ENCODE peak calls at places on chromosome 7, in six cellular contexts. M, J, E, N, R and O are unnamed samples.

GRCh38 chr7:138891446-138891810 is 89.8 kb downstream of the KIAA1549 start:
- DNase-seq in M (no peak), J (no peak), E (no peak), N (no peak), R (no peak), O (no peak)

GRCh38 chr7:69823151-69823744 is 225.0 kb downstream of the AUTS2 start:
- DNase-seq in M (no peak), J (no peak), E (no peak), N (no peak), R (no peak), O (no peak)

GRCh38 chr7:79741684-79742083 is 288.2 kb upstream of the MAGI2 start:
- DNase-seq in M (no peak), J (no peak), E (no peak), N (no peak), R (no peak), O (no peak)

GRCh38 chr7:148288592-148289151 is 301.9 kb upstream of the C7orf33 start:
- DNase-seq in M (no peak), J (no peak), E (no peak), N (no peak), R (no peak), O (no peak)

GRCh38 chr7:76408121-76408560 is 1.4 kb downstream of the SSC4D start:
- DNase-seq in M (no peak), J (no peak), E (no peak), N (peak), R (no peak), O (no peak)

GRCh38 chr7:45573636-45574470 is at the start of gene ADCY1:
- DNase-seq in M (peak), J (no peak), E (peak), N (no peak), R (no peak), O (peak)

GRCh38 chr7:44484482-44485313 is 5.8 kb downstream of the NUDCD3 start:
- DNase-seq in M (no peak), J (no peak), E (no peak), N (no peak), R (no peak), O (no peak)

GRCh38 chr7:106041140-106041717 is 70.9 kb downstream of the SYPL1 start:
- DNase-seq in M (no peak), J (no peak), E (peak), N (peak), R (no peak), O (no peak)

GRCh38 chr7:55360486-55360885 is 4.7 kb upstream of the LANCL2 start:
- DNase-seq in M (no peak), J (no peak), E (no peak), N (no peak), R (no peak), O (no peak)

GRCh38 chr7:155306677-155307470 is 9.2 kb downstream of the INSIG1 start:
- DNase-seq in M (no peak), J (no peak), E (no peak), N (no peak), R (no peak), O (no peak)

GRCh38 chr7:111873963-111874693 is 311.8 kb upstream of the IMMP2L start:
- DNase-seq in M (no peak), J (no peak), E (no peak), N (no peak), R (no peak), O (no peak)

GRCh38 chr7:87599336-87599735 is 1.3 kb downstream of the ABCB1 start:
- DNase-seq in M (peak), J (peak), E (no peak), N (peak), R (no peak), O (peak)

GRCh38 chr7:101705327-101705726 is 76.2 kb upstream of the MYL10 start:
- DNase-seq in M (no peak), J (no peak), E (no peak), N (no peak), R (no peak), O (no peak)

GRCh38 chr7:31874631-31875374 is 187.8 kb downstream of the PPP1R17 start:
- DNase-seq in M (no peak), J (no peak), E (no peak), N (no peak), R (no peak), O (no peak)

GRCh38 chr7:45921699-45922519 is 837 bp upstream of the IGFBP3 start:
- DNase-seq in M (no peak), J (no peak), E (peak), N (peak), R (peak), O (no peak)

GRCh38 chr7:100467638-100468373 is 3.7 kb upstream of the SPACDR start:
- DNase-seq in M (no peak), J (no peak), E (peak), N (no peak), R (no peak), O (no peak)

GRCh38 chr7:131052285-131052942 is 275.3 kb upstream of the MKLN1 start:
- DNase-seq in M (no peak), J (no peak), E (no peak), N (no peak), R (no peak), O (no peak)

GRCh38 chr7:35691827-35692307 is 3.1 kb downstream of the HERPUD2 start:
- DNase-seq in M (no peak), J (no peak), E (peak), N (peak), R (no peak), O (no peak)

GRCh38 chr7:107147464-107148214 is 21.2 kb upstream of the HBP1 start:
- DNase-seq in M (no peak), J (no peak), E (peak), N (peak), R (no peak), O (no peak)

GRCh38 chr7:26948617-26949118 is 84.3 kb upstream of the SKAP2 start:
- DNase-seq in M (no peak), J (no peak), E (no peak), N (peak), R (peak), O (no peak)

GRCh38 chr7:28986723-28987122 is 28.6 kb upstream of the TRIL start:
- DNase-seq in M (no peak), J (no peak), E (no peak), N (no peak), R (no peak), O (no peak)

GRCh38 chr7:147646568-147646967 is 944.0 kb upstream of the C7orf33 start:
- DNase-seq in M (no peak), J (no peak), E (no peak), N (no peak), R (no peak), O (no peak)

GRCh38 chr7:3174515-3175318 is 126.3 kb upstream of the SDK1 start:
- DNase-seq in M (no peak), J (no peak), E (no peak), N (no peak), R (no peak), O (no peak)

GRCh38 chr7:57505176-57505575 is 55.2 kb downstream of the ZNF716 start:
- DNase-seq in M (no peak), J (no peak), E (no peak), N (no peak), R (no peak), O (no peak)

GRCh38 chr7:1920886-1921285 is 250.8 kb downstream of the ELFN1 start:
- DNase-seq in M (no peak), J (no peak), E (no peak), N (no peak), R (no peak), O (no peak)

GRCh38 chr7:91265693-91266066 is 1.4 kb downstream of the FZD1 start:
- DNase-seq in M (no peak), J (no peak), E (no peak), N (no peak), R (no peak), O (no peak)

GRCh38 chr7:41385996-41386395 is 316.9 kb downstream of the INHBA start:
- DNase-seq in M (no peak), J (no peak), E (no peak), N (no peak), R (no peak), O (no peak)

GRCh38 chr7:136033413-136034031 is 56.4 kb upstream of the MTPN start:
- DNase-seq in M (no peak), J (no peak), E (no peak), N (no peak), R (no peak), O (no peak)
- TF ChIP-seq POLR2AphosphoS5 in M (no peak), J (no peak), E (peak), N (no peak), R (no peak), O (no peak)

GRCh38 chr7:37193087-37193774 is 255.4 kb downstream of the ELMO1 start:
- DNase-seq in M (no peak), J (no peak), E (no peak), N (no peak), R (no peak), O (no peak)
- TF ChIP-seq POLR2A in M (no peak), J (no peak), E (no peak), N (no peak), R (no peak), O (no peak)

GRCh38 chr7:120097020-120097419 is 176.0 kb upstream of the KCND2 start:
- DNase-seq in M (no peak), J (no peak), E (no peak), N (no peak), R (no peak), O (no peak)
- TF ChIP-seq TAF1 in M (no peak), J (no peak), E (no peak), N (no peak), R (no peak), O (no peak)

GRCh38 chr7:229184-229964 is 37.0 kb downstream of the FAM20C start:
- DNase-seq in M (no peak), J (no peak), E (no peak), N (no peak), R (no peak), O (no peak)
- TF ChIP-seq POLR2AphosphoS5 in M (no peak), J (no peak), E (no peak), N (no peak), R (no peak), O (no peak)

GRCh38 chr7:50962962-50963374 is 180.3 kb upstream of the GRB10 start:
- DNase-seq in M (no peak), J (no peak), E (peak), N (peak), R (no peak), O (no peak)
- TF ChIP-seq POLR2A in M (no peak), J (no peak), E (no peak), N (no peak), R (no peak), O (no peak)

GRCh38 chr7:4800926-4801838 is 25.8 kb downstream of the AP5Z1 start:
- DNase-seq in M (no peak), J (no peak), E (no peak), N (no peak), R (no peak), O (no peak)
- TF ChIP-seq TAF1 in M (no peak), J (no peak), E (no peak), N (no peak), R (no peak), O (no peak)

GRCh38 chr7:19099194-19099593 is 18.2 kb downstream of the TWIST1 start:
- DNase-seq in M (no peak), J (no peak), E (no peak), N (no peak), R (no peak), O (no peak)
- TF ChIP-seq POLR2AphosphoS5 in M (no peak), J (no peak), E (no peak), N (no peak), R (no peak), O (no peak)